ENCODE peak calls at places on chromosomes 13 and 19, in four cellular contexts. One of them, this sample, is unnamed.

GRCh38 chr19:21147540-21147939 is 5.7 kb downstream of the ZNF431 start:
- DNase-seq in K562: no peak
- DNase-seq in GM12878: no peak
- DNase-seq in HepG2: no peak
- DNase-seq in this sample: no peak

GRCh38 chr13:47903836-47904235 is 97.2 kb downstream of the SUCLA2 start:
- DNase-seq in K562: no peak
- DNase-seq in GM12878: no peak
- DNase-seq in HepG2: no peak
- DNase-seq in this sample: no peak

GRCh38 chr13:19089315-19089714 is 92.3 kb downstream of the TUBA3C start:
- DNase-seq in K562: peak
- DNase-seq in GM12878: no peak
- DNase-seq in HepG2: peak
- DNase-seq in this sample: no peak

GRCh38 chr19:8397746-8398721 is 7.9 kb downstream of the RAB11B start:
- DNase-seq in K562: no peak
- DNase-seq in GM12878: no peak
- DNase-seq in HepG2: no peak
- DNase-seq in this sample: no peak

GRCh38 chr13:113586661-113587479 is 2.3 kb downstream of the TFDP1 start:
- DNase-seq in K562: no peak
- DNase-seq in GM12878: no peak
- DNase-seq in HepG2: no peak
- DNase-seq in this sample: no peak

GRCh38 chr19:46191972-46192371 is 37.6 kb upstream of the IGFL1 start:
- DNase-seq in K562: no peak
- DNase-seq in GM12878: no peak
- DNase-seq in HepG2: no peak
- DNase-seq in this sample: no peak

GRCh38 chr13:97574926-97575325 is 141.0 kb downstream of the RAP2A start:
- DNase-seq in K562: no peak
- DNase-seq in GM12878: no peak
- DNase-seq in HepG2: peak
- DNase-seq in this sample: peak

GRCh38 chr13:30125422-30126073 is 181.8 kb downstream of the KATNAL1 start:
- DNase-seq in K562: no peak
- DNase-seq in GM12878: no peak
- DNase-seq in HepG2: peak
- DNase-seq in this sample: no peak

GRCh38 chr13:41952749-41953148 is 8.2 kb downstream of the VWA8 start:
- DNase-seq in K562: no peak
- DNase-seq in GM12878: no peak
- DNase-seq in HepG2: no peak
- DNase-seq in this sample: no peak

GRCh38 chr19:56476671-56477428 is at the start of gene ZNF667:
- DNase-seq in K562: no peak
- DNase-seq in GM12878: no peak
- DNase-seq in HepG2: no peak
- DNase-seq in this sample: no peak

GRCh38 chr19:29320076-29320475 is 107.1 kb upstream of the UQCRFS1 start:
- DNase-seq in K562: no peak
- DNase-seq in GM12878: no peak
- DNase-seq in HepG2: no peak
- DNase-seq in this sample: no peak

GRCh38 chr13:94329754-94330551 is 149.5 kb downstream of the DCT start:
- DNase-seq in K562: no peak
- DNase-seq in GM12878: no peak
- DNase-seq in HepG2: peak
- DNase-seq in this sample: no peak

GRCh38 chr13:22454586-22454985 is 726.2 kb upstream of the SGCG start:
- DNase-seq in K562: no peak
- DNase-seq in GM12878: no peak
- DNase-seq in HepG2: no peak
- DNase-seq in this sample: peak

GRCh38 chr19:38437295-38437694 is 3.8 kb downstream of the RYR1 start:
- DNase-seq in K562: no peak
- DNase-seq in GM12878: no peak
- DNase-seq in HepG2: no peak
- DNase-seq in this sample: no peak

GRCh38 chr19:7515091-7515470 is 822 bp upstream of the ZNF358 start:
- DNase-seq in K562: no peak
- DNase-seq in GM12878: no peak
- DNase-seq in HepG2: no peak
- DNase-seq in this sample: no peak

GRCh38 chr19:50325310-50326100 is 3.7 kb downstream of the KCNC3 start:
- DNase-seq in K562: peak
- DNase-seq in GM12878: no peak
- DNase-seq in HepG2: peak
- DNase-seq in this sample: peak

GRCh38 chr13:31408927-31409326 is 209.2 kb downstream of the B3GLCT start:
- DNase-seq in K562: no peak
- DNase-seq in GM12878: no peak
- DNase-seq in HepG2: no peak
- DNase-seq in this sample: no peak

GRCh38 chr13:25253702-25254101 is 33.6 kb downstream of the MTMR6 start:
- DNase-seq in K562: no peak
- DNase-seq in GM12878: no peak
- DNase-seq in HepG2: peak
- DNase-seq in this sample: no peak

GRCh38 chr13:48397744-48398143 is 15.2 kb downstream of the LPAR6 start:
- DNase-seq in K562: no peak
- DNase-seq in GM12878: no peak
- DNase-seq in HepG2: peak
- DNase-seq in this sample: no peak

GRCh38 chr19:33456076-33456844 is 65.3 kb downstream of the PEPD start:
- DNase-seq in K562: no peak
- DNase-seq in GM12878: no peak
- DNase-seq in HepG2: no peak
- DNase-seq in this sample: no peak

GRCh38 chr19:12782424-12783225 is 7.3 kb upstream of the HOOK2 start:
- DNase-seq in K562: peak
- DNase-seq in GM12878: no peak
- DNase-seq in HepG2: no peak
- DNase-seq in this sample: peak

GRCh38 chr13:77386880-77387606 is 60.1 kb upstream of the MYCBP2 start:
- DNase-seq in K562: no peak
- DNase-seq in GM12878: no peak
- DNase-seq in HepG2: no peak
- DNase-seq in this sample: no peak

GRCh38 chr13:94073006-94073744 is 406.3 kb downstream of the DCT start:
- DNase-seq in K562: no peak
- DNase-seq in GM12878: no peak
- DNase-seq in HepG2: no peak
- DNase-seq in this sample: no peak

GRCh38 chr13:70407486-70407885 is 299.2 kb upstream of the KLHL1 start:
- DNase-seq in K562: no peak
- DNase-seq in GM12878: no peak
- DNase-seq in HepG2: no peak
- DNase-seq in this sample: no peak

GRCh38 chr19:35992902-35993765 is 1.9 kb upstream of the SDHAF1 start:
- DNase-seq in K562: no peak
- DNase-seq in GM12878: no peak
- DNase-seq in HepG2: no peak
- DNase-seq in this sample: no peak

GRCh38 chr13:94712287-94712811 is at the start of gene SOX21:
- DNase-seq in K562: no peak
- DNase-seq in GM12878: no peak
- DNase-seq in HepG2: no peak
- DNase-seq in this sample: peak

GRCh38 chr13:102608944-102609343 is 12.2 kb downstream of the TPP2 start:
- DNase-seq in K562: no peak
- DNase-seq in GM12878: no peak
- DNase-seq in HepG2: no peak
- DNase-seq in this sample: no peak

GRCh38 chr19:13176345-13176744 is 26.1 kb downstream of the IER2 start:
- DNase-seq in K562: no peak
- DNase-seq in GM12878: no peak
- DNase-seq in HepG2: no peak
- DNase-seq in this sample: no peak

GRCh38 chr13:85586856-85587255 is 212.4 kb downstream of the SLITRK6 start:
- DNase-seq in K562: no peak
- DNase-seq in GM12878: no peak
- DNase-seq in HepG2: no peak
- DNase-seq in this sample: no peak

GRCh38 chr19:20254151-20254550 is 87.1 kb downstream of the ZNF486 start:
- DNase-seq in K562: no peak
- DNase-seq in GM12878: no peak
- DNase-seq in HepG2: no peak
- DNase-seq in this sample: no peak

GRCh38 chr19:11152318-11153062 is 3.1 kb downstream of the SPC24 start:
- DNase-seq in K562: no peak
- DNase-seq in GM12878: no peak
- DNase-seq in HepG2: no peak
- DNase-seq in this sample: no peak
- TF ChIP-seq CBX5 in K562: no peak
- TF ChIP-seq CBX5 in GM12878: no peak
- TF ChIP-seq CBX5 in HepG2: no peak
- TF ChIP-seq CBX5 in this sample: no peak

DNA sequence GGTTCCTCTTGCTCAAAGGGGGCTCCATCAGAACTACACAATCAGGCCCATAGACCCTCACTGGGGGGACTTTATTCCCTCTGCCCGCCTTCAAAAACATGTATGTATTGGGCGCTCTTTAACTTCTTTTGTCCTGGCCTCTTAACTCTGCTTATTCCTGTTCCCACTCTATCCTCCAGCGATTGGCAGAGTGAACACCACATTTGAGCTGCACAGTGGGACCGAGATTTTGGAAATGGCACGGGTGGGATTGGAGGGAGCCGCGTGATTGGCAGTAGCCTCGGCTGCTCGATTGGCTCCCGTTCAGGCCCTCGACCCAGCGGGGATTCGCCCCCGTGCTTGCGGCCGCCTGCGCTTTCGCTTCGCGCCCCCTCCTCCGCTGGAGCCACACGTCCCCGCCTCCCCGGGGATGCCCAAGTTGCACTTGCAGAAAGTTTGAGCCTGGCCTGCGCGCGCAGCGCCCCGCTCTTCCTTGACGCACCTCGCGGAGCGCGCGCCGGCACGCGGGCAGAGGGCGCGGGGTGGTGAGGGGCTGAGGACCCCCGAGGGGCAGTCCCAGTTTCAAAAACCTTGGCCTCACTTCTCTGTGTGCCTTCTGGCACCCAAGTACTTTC is at the start of gene ZIC5:
- DNase-seq in K562: no peak
- DNase-seq in GM12878: no peak
- DNase-seq in HepG2: no peak
- DNase-seq in this sample: peak
- TF ChIP-seq TAF1 in K562: no peak
- TF ChIP-seq TAF1 in GM12878: no peak
- TF ChIP-seq TAF1 in HepG2: no peak
- TF ChIP-seq TAF1 in this sample: no peak

GRCh38 chr13:61128850-61129645 is 286.6 kb downstream of the PCDH20 start:
- DNase-seq in K562: no peak
- DNase-seq in GM12878: no peak
- DNase-seq in HepG2: no peak
- DNase-seq in this sample: no peak
- TF ChIP-seq CBX5 in K562: no peak
- TF ChIP-seq CBX5 in GM12878: no peak
- TF ChIP-seq CBX5 in HepG2: no peak
- TF ChIP-seq CBX5 in this sample: no peak

DNA sequence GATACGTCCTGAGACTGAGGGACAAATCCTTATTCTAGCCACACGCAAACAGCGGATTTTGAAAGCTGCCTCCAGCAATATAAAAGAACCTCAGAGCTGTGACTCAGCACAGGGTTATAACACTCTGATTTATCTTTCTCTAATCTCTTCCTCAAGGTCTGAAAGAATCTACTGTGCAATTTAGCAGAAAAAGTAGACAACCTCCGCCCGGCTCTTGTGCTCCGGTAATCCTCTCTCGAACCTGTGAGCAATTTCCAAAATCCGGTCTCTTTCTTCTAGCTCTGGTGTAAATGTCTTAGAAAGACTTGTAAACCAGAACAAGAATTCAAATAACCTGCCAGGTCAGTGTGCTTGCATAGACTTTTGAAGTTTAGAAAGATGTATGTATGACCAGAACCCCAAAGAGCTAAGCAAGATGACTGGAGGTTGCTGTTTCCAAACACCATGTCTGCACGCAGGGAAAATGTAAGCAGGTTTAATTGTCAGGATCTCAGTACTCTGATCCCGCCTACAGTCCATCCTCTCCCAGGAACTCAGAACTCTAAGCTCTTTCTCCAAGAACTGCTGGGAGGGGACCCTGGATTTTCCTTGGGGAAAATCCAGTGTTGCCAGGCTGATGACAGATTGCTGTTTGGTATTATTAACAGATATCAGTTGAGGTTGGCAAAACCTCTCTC is 338.1 kb downstream of the RFC3 start:
- DNase-seq in K562: no peak
- DNase-seq in GM12878: no peak
- DNase-seq in HepG2: no peak
- DNase-seq in this sample: no peak
- TF ChIP-seq TAF1 in K562: no peak
- TF ChIP-seq TAF1 in GM12878: no peak
- TF ChIP-seq TAF1 in HepG2: no peak
- TF ChIP-seq TAF1 in this sample: no peak

GRCh38 chr13:26497991-26498423 is 59.5 kb upstream of the WASF3 start:
- DNase-seq in K562: no peak
- DNase-seq in GM12878: no peak
- DNase-seq in HepG2: no peak
- DNase-seq in this sample: no peak
- TF ChIP-seq CBX5 in K562: no peak
- TF ChIP-seq CBX5 in GM12878: no peak
- TF ChIP-seq CBX5 in HepG2: no peak
- TF ChIP-seq CBX5 in this sample: no peak

GRCh38 chr19:3266792-3267469 is 42.5 kb downstream of the CELF5 start:
- DNase-seq in K562: peak
- DNase-seq in GM12878: no peak
- DNase-seq in HepG2: no peak
- DNase-seq in this sample: no peak

GRCh38 chr19:3262362-3262761 is 37.9 kb downstream of the CELF5 start:
- DNase-seq in K562: no peak
- DNase-seq in GM12878: no peak
- DNase-seq in HepG2: no peak
- DNase-seq in this sample: no peak

GRCh38 chr19:3265432-3265831 is 41.0 kb downstream of the CELF5 start:
- DNase-seq in K562: no peak
- DNase-seq in GM12878: no peak
- DNase-seq in HepG2: no peak
- DNase-seq in this sample: no peak

GRCh38 chr19:3266092-3266693 is 41.7 kb downstream of the CELF5 start:
- DNase-seq in K562: no peak
- DNase-seq in GM12878: no peak
- DNase-seq in HepG2: no peak
- DNase-seq in this sample: no peak

GRCh38 chr19:3263866-3264265 is 39.4 kb downstream of the CELF5 start:
- DNase-seq in K562: no peak
- DNase-seq in GM12878: no peak
- DNase-seq in HepG2: no peak
- DNase-seq in this sample: no peak
- TF ChIP-seq TAF1 in K562: no peak
- TF ChIP-seq TAF1 in GM12878: no peak
- TF ChIP-seq TAF1 in HepG2: no peak
- TF ChIP-seq TAF1 in this sample: no peak